ENCODE peak calls at places on chromosomes 5 and 9, in nine cellular contexts. Q is RPMI7951; R is activated T-cell treated with anti-CD3 and anti-CD28 coated beads, Interleukin-2, amount 50 U/mL, for 48 hours; L is fibroblast of pulmonary artery; X is lung; D is left kidney; F is activated effector memory CD4-positive, alpha-beta T cell treated with Interleukin-2 at 50 U/mL for 16 hours; O is T47D; P is endothelial cell. M is an unnamed sample.
A peak's percentile ranks its signal among the peaks of the same experiment; 100 is the strongest.

GRCh38 chr5:88925692-88926490 is 42.9 kb upstream of the MEF2C start:
- DNase-seq in R (no peak), O (no peak), D (no peak), Q (no peak), L (no peak), F (no peak), P (no peak), X (no peak), M (no peak)

GRCh38 chr9:120187758-120188157 is 392.2 kb downstream of the CDK5RAP2 start:
- DNase-seq in L (no peak), P (no peak), R (no peak), F (no peak), Q (peak; percentile 30), D (no peak), X (no peak), O (no peak), M (no peak)

GRCh38 chr5:759781-760362 is 24.7 kb downstream of the ZDHHC11B start:
- DNase-seq in R (peak; percentile 19), D (no peak), F (no peak), O (peak; percentile 44), Q (no peak), X (peak; percentile 35), P (no peak), L (no peak), M (no peak)

GRCh38 chr5:72552041-72552557 is 44.9 kb upstream of the ZNF366 start:
- DNase-seq in P (no peak), D (no peak), O (no peak), L (peak; percentile 98), R (no peak), X (no peak), Q (peak; percentile 93), F (no peak), M (no peak)

GRCh38 chr5:157998021-157998504 is 139.1 kb upstream of the CLINT1 start:
- DNase-seq in O (no peak), X (no peak), Q (peak; percentile 55), P (no peak), R (no peak), F (no peak), L (no peak), D (no peak), M (no peak)

GRCh38 chr5:17221843-17222614 is 4.6 kb downstream of the BASP1 start:
- DNase-seq in Q (peak; percentile 42), X (no peak), O (no peak), L (peak; percentile 26), F (no peak), D (no peak), R (no peak), P (no peak), M (no peak)

GRCh38 chr9:116476935-116477381 is 210.1 kb upstream of the TRIM32 start:
- DNase-seq in O (no peak), P (no peak), R (no peak), F (no peak), L (peak; percentile 31), X (no peak), D (peak; percentile 63), Q (no peak), M (no peak)

GRCh38 chr5:6745706-6746217 is 32.5 kb downstream of the TENT4A start:
- DNase-seq in P (no peak), L (peak; percentile 82), O (peak; percentile 53), Q (peak; percentile 40), R (no peak), D (peak; percentile 63), X (no peak), F (no peak), M (peak; percentile 66)

GRCh38 chr9:1619915-1620705 is 395.0 kb upstream of the SMARCA2 start:
- DNase-seq in R (no peak), O (peak; percentile 15), Q (no peak), P (no peak), L (peak; percentile 7), F (no peak), X (no peak), D (peak; percentile 68), M (no peak)

M was measured in hepatic stellate cell.